ENCODE peak calls at places on chromosomes 6 and 20, in six cellular contexts. E, H, X, T, C and F are unnamed samples.

GRCh38 chr6:56864171-56864616 is 90.7 kb upstream of the BEND6 start:
- DNase-seq in E (no peak), H (peak; percentile 33), X (no peak), T (no peak), C (no peak), F (no peak)

GRCh38 chr20:52410182-52410647 is 218.6 kb upstream of the ZFP64 start:
- DNase-seq in E (peak; percentile 66), H (no peak), X (no peak), T (no peak), C (no peak), F (no peak)

GRCh38 chr20:43189614-43190331 is at the start of gene PTPRT:
- DNase-seq in E (no peak), H (no peak), X (no peak), T (no peak), C (no peak), F (no peak)

GRCh38 chr6:145096846-145097245 is 638.5 kb downstream of the EPM2A start:
- DNase-seq in E (no peak), H (peak; percentile 30), X (no peak), T (no peak), C (no peak), F (no peak)

GRCh38 chr6:37244430-37245310 is 12.9 kb upstream of the TBC1D22B start:
- DNase-seq in E (no peak), H (peak; percentile 100), X (no peak), T (no peak), C (peak; percentile 88), F (peak; percentile 99)

GRCh38 chr20:41011551-41012067 is 17.0 kb upstream of the TOP1 start:
- DNase-seq in E (no peak), H (no peak), X (no peak), T (no peak), C (peak; percentile 80), F (no peak)

GRCh38 chr6:113564401-113565161 is 292.6 kb upstream of the MARCKS start:
- DNase-seq in E (peak; percentile 77), H (peak; percentile 56), X (peak; percentile 85), T (no peak), C (peak; percentile 63), F (peak; percentile 92)

GRCh38 chr6:131400054-131400781 is 172.8 kb upstream of the ARG1 start:
- DNase-seq in E (no peak), H (peak; percentile 7), X (no peak), T (peak; percentile 12), C (no peak), F (no peak)

GRCh38 chr20:38386004-38386403 is 39.7 kb downstream of the LBP start:
- DNase-seq in E (no peak), H (no peak), X (no peak), T (no peak), C (no peak), F (no peak)

GRCh38 chr20:1535420-1536175 is 21.9 kb downstream of the SIRPD start:
- DNase-seq in E (no peak), H (no peak), X (peak; percentile 74), T (no peak), C (peak; percentile 60), F (no peak)

GRCh38 chr6:167688123-167688522 is 138.6 kb upstream of the AFDN start:
- DNase-seq in E (no peak), H (no peak), X (peak; percentile 54), T (no peak), C (no peak), F (no peak)

GRCh38 chr6:158226655-158227512 is 58.7 kb downstream of the GTF2H5 start:
- DNase-seq in E (no peak), H (no peak), X (no peak), T (no peak), C (no peak), F (no peak)

GRCh38 chr6:168102093-168102985 is 23.3 kb upstream of the FRMD1 start:
- DNase-seq in E (no peak), H (no peak), X (no peak), T (no peak), C (no peak), F (no peak)

GRCh38 chr6:6005467-6006427 is 978 bp downstream of the NRN1 start:
- DNase-seq in E (no peak), H (peak; percentile 24), X (no peak), T (no peak), C (no peak), F (no peak)

GRCh38 chr6:133837801-133838349 is 51.0 kb upstream of the TCF21 start:
- DNase-seq in E (no peak), H (peak; percentile 34), X (peak; percentile 80), T (peak; percentile 61), C (peak; percentile 67), F (no peak)

GRCh38 chr6:36907781-36908180 is 22.0 kb downstream of the C6orf89 start:
- DNase-seq in E (no peak), H (peak; percentile 30), X (no peak), T (no peak), C (peak; percentile 58), F (no peak)

GRCh38 chr20:9969626-9970025 is 65.2 kb upstream of the ANKEF1 start:
- DNase-seq in E (no peak), H (no peak), X (no peak), T (no peak), C (no peak), F (no peak)

GRCh38 chr20:18276821-18277220 is 11.5 kb upstream of the ZNF133 start:
- DNase-seq in E (peak; percentile 6), H (peak; percentile 59), X (no peak), T (peak; percentile 23), C (peak; percentile 73), F (no peak)

GRCh38 chr20:38447931-38448675 is 13.0 kb upstream of the SNHG17 start:
- DNase-seq in E (no peak), H (no peak), X (peak; percentile 59), T (no peak), C (no peak), F (no peak)

GRCh38 chr6:149318581-149319286 is 1.2 kb downstream of the TAB2 start:
- DNase-seq in E (no peak), H (peak; percentile 47), X (no peak), T (no peak), C (no peak), F (no peak)

GRCh38 chr6:13987400-13987865 is 62.7 kb downstream of the RNF182 start:
- DNase-seq in E (no peak), H (no peak), X (no peak), T (peak; percentile 31), C (no peak), F (no peak)

GRCh38 chr6:34970962-34971361 is 81.9 kb downstream of the ANKS1A start:
- DNase-seq in E (no peak), H (no peak), X (no peak), T (no peak), C (no peak), F (no peak)

GRCh38 chr6:72464791-72465691 is 156.8 kb upstream of the KCNQ5 start:
- DNase-seq in E (no peak), H (no peak), X (no peak), T (peak; percentile 12), C (peak; percentile 22), F (no peak)

DNA sequence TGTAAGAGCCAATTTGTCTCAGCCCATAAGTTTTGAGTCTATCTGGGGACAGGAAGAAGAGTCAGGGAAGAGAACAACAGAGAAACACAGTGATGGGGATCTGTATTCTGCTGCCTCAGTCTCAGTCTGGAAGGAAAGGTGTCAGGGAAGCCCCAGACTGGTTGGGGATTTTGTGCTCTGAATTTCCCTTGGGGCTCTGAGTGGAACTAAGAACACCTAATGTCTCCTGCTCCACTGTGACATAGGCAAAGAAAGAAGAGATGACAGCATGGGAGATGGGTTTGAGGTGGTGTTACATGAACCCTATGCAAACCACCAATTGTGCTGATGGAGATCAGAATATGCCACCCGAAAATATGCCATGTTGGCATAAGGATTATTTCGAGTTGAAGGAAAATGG is 139.5 kb upstream of the MYLIP start:
- DNase-seq in E (no peak), H (no peak), X (no peak), T (no peak), C (no peak), F (peak; percentile 29)
- TF ChIP-seq POLR2AphosphoS5 in E (no peak), H (no peak), X (no peak), T (no peak), C (no peak), F (no peak)

DNA sequence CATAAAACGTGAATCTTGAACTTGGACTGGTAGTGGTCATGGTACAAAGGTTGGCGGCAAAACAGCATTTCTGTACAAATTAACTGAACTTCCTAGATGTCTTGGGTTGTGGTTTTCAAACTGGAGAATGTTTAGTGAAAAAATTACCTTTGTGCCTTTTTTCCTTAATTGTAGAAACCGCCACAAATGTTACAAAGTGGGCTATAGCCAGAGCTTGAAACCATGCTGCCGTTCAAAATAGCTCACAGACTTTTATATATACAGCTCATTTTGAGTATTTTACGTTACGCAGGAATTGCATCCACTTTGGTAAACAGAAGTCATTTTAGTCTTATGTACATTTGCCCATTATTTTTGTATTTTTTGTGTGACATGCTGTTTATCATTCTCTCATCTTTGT is 1.9 kb downstream of the MYO6 start:
- DNase-seq in E (no peak), H (no peak), X (no peak), T (no peak), C (no peak), F (no peak)
- H3K4me3 ChIP-seq in E (no peak overlapping the region), H (no peak overlapping the region), X (no peak overlapping the region), T (no peak overlapping the region), C (peak overlapping the region; percentile 87), F (no peak overlapping the region)

GRCh38 chr6:124430741-124431140 is 531.5 kb upstream of the RNF217 start:
- DNase-seq in E (no peak), H (no peak), X (no peak), T (no peak), C (no peak), F (no peak)
- TF ChIP-seq POLR2AphosphoS5 in E (no peak), H (no peak), X (no peak), T (no peak), C (no peak), F (no peak)

GRCh38 chr6:38714239-38715015 is 684 bp upstream of the DNAH8 start:
- DNase-seq in E (no peak), H (peak; percentile 28), X (no peak), T (no peak), C (no peak), F (no peak)

GRCh38 chr6:38716825-38717224 is 1.7 kb downstream of the DNAH8 start:
- DNase-seq in E (no peak), H (no peak), X (no peak), T (no peak), C (no peak), F (no peak)

GRCh38 chr6:38719358-38719757 is 4.2 kb downstream of the DNAH8 start:
- DNase-seq in E (no peak), H (no peak), X (no peak), T (no peak), C (no peak), F (no peak)

GRCh38 chr6:38713812-38714211 is 1.3 kb upstream of the DNAH8 start:
- DNase-seq in E (no peak), H (peak; percentile 43), X (no peak), T (no peak), C (peak; percentile 28), F (no peak)

DNA sequence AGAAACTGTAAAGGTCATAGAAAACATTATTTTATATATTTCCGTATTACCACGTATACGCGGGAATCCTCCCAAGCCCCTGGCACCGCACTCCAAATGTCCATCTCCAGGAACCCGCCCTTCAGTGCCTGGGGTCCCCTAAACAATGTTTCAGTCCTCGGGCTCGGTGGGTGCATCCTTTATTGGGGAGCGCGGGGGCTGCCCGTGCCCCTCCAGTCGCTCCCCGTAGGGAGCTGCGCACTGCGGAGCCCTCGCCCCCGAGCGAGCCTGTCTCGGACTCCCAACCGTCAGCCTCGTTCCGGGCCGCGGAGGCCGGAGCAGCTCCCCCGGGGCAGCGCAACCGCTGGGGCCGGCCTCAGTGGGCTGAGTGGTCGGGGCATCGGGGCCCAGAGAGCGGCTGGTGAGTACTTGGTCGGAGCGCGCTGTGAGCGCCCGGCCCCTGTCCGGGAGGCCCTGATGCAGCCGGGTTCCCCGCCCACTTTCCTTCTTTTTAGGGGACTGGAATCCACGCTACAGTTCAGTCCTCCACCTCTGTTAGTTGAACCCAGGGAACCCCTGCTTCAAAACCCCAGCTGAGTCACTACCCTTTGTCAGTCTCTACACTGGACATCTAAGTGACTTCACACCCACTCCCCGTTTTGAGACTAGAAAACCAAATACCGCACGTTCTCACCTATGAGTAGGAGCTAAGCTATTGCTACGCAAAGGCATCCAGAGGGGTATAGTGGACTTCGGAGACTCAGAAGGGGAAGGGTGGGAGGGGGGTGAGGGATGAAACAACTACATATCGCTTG is at the start of gene DNAH8:
- DNase-seq in E (no peak), H (no peak), X (peak; percentile 75), T (no peak), C (no peak), F (no peak)
- H3K4me3 ChIP-seq in E (no peak within 1 kb of the TSS), H (peak within 1 kb of the TSS; percentile 61), X (peak within 1 kb of the TSS; percentile 31), T (no peak within 1 kb of the TSS), C (peak within 1 kb of the TSS; percentile 28), F (peak within 1 kb of the TSS; percentile 34)